ENCODE peak calls at places on chromosomes 4 and X, in six cellular contexts. F, R, J, X, O and E are unnamed samples.

GRCh38 chrX:24117288-24117687 is 32.2 kb upstream of the ZFX start:
- DNase-seq in R (no peak), X (no peak), O (peak; percentile 10), F (no peak), J (no peak), E (no peak)

GRCh38 chr4:1767058-1767769 is 25.9 kb upstream of the FGFR3 start:
- DNase-seq in J (no peak), R (peak; percentile 50), X (peak; percentile 90), F (no peak), O (no peak), E (peak; percentile 47)

GRCh38 chrX:47560179-47560830 is 700 bp upstream of the ARAF start:
- DNase-seq in J (peak; percentile 26), X (no peak), O (no peak), F (no peak), R (no peak), E (no peak)

GRCh38 chr4:95506264-95506663 is 42.5 kb downstream of the UNC5C start:
- DNase-seq in X (no peak), F (no peak), R (no peak), J (no peak), O (no peak), E (no peak)

GRCh38 chr4:7366180-7366957 is 68.4 kb downstream of the PSAPL1 start:
- DNase-seq in J (no peak), F (no peak), R (no peak), X (no peak), O (no peak), E (no peak)

GRCh38 chrX:41033299-41033698 is 51.9 kb upstream of the USP9X start:
- DNase-seq in F (no peak), R (no peak), O (no peak), X (no peak), J (no peak), E (no peak)

GRCh38 chrX:100819837-100820666 is at the start of gene CSTF2:
- DNase-seq in X (peak; percentile 87), J (peak; percentile 89), R (peak; percentile 86), O (peak; percentile 64), F (peak; percentile 89), E (peak; percentile 76)

GRCh38 chrX:103791233-103791632 is 14.6 kb downstream of the PLP1 start:
- DNase-seq in O (no peak), X (no peak), R (no peak), F (no peak), J (no peak), E (peak; percentile 59)

GRCh38 chr4:39933689-39934590 is 43.8 kb downstream of the PDS5A start:
- DNase-seq in O (no peak), R (peak; percentile 21), F (no peak), X (peak; percentile 50), J (no peak), E (no peak)

GRCh38 chr4:173226401-173226888 is 57.8 kb downstream of the GALNT7 start:
- DNase-seq in J (no peak), O (no peak), F (no peak), X (no peak), R (no peak), E (no peak)

GRCh38 chr4:57113870-57114269 is 3.7 kb upstream of the IGFBP7 start:
- DNase-seq in J (no peak), R (no peak), F (no peak), O (no peak), X (no peak), E (no peak)

GRCh38 chr4:14184767-14185166 is 557.2 kb upstream of the BOD1L1 start:
- DNase-seq in J (no peak), X (no peak), R (no peak), O (no peak), F (no peak), E (no peak)

GRCh38 chr4:113584407-113585150 is 177.0 kb downstream of the CAMK2D start:
- DNase-seq in F (peak; percentile 39), O (no peak), X (no peak), J (no peak), R (peak; percentile 74), E (no peak)

GRCh38 chr4:55385201-55385649 is 10.5 kb upstream of the TMEM165 start:
- DNase-seq in J (no peak), O (no peak), X (no peak), F (no peak), R (no peak), E (no peak)

GRCh38 chr4:12360391-12360790 is 931.7 kb upstream of the HS3ST1 start:
- DNase-seq in F (no peak), R (no peak), O (no peak), J (no peak), X (no peak), E (no peak)